ENCODE peak calls at places on chromosomes 3 and 15, in four cellular contexts. E is GM12878, D is K562, N is H1. T is an unnamed sample.

GRCh38 chr3:71077070-71077469 is 506.5 kb downstream of the FOXP1 start:
- DNase-seq in D (no peak), E (no peak), N (no peak), T (no peak)

GRCh38 chr15:90994059-90994416 is 297 bp downstream of the PRC1 start:
- DNase-seq in N (no peak), D (peak), E (no peak), T (no peak)

GRCh38 chr3:186529204-186529999 is 14.8 kb downstream of the CRYGS start:
- DNase-seq in D (no peak), E (no peak), N (no peak), T (no peak)

GRCh38 chr3:101813817-101814440 is 34.9 kb downstream of the NXPE3 start:
- DNase-seq in N (no peak), D (no peak), E (no peak), T (peak)

GRCh38 chr15:85800460-85801123 is 5.9 kb upstream of the KLHL25 start:
- DNase-seq in D (no peak), E (no peak), N (no peak), T (peak)

GRCh38 chr3:126936853-126937395 is 46.0 kb upstream of the PLXNA1 start:
- DNase-seq in D (no peak), E (no peak), N (no peak), T (no peak)

GRCh38 chr3:117518385-117518784 is 808.8 kb downstream of the TUSC7 start:
- DNase-seq in E (no peak), D (no peak), N (no peak), T (no peak)

GRCh38 chr15:22930782-22931484 is 49.2 kb downstream of the CYFIP1 start:
- DNase-seq in D (no peak), E (no peak), N (no peak), T (peak)

GRCh38 chr3:138089091-138089490 is 26.3 kb downstream of the DZIP1L start:
- DNase-seq in E (no peak), N (no peak), D (no peak), T (peak)

GRCh38 chr3:178255315-178255714 is 280.9 kb upstream of the KCNMB2 start:
- DNase-seq in D (no peak), E (no peak), N (no peak), T (peak)

GRCh38 chr3:41405466-41405865 is 206.2 kb downstream of the CTNNB1 start:
- DNase-seq in D (no peak), E (no peak), N (no peak), T (no peak)

GRCh38 chr3:179969525-179969924 is 67.2 kb downstream of the PEX5L start:
- DNase-seq in N (no peak), D (no peak), E (peak), T (no peak)

GRCh38 chr3:180680097-180680430 is 775 bp upstream of the CCDC39 start:
- DNase-seq in E (no peak), D (no peak), N (no peak), T (peak)

GRCh38 chr3:66565301-66565700 is 64.5 kb upstream of the LRIG1 start:
- DNase-seq in D (no peak), N (no peak), E (no peak), T (peak)

GRCh38 chr3:107660316-107660976 is 137.7 kb downstream of the BBX start:
- DNase-seq in N (no peak), D (no peak), E (no peak), T (peak)

GRCh38 chr15:99143230-99143629 is 38.4 kb downstream of the SYNM start:
- DNase-seq in D (no peak), E (no peak), N (no peak), T (no peak)

GRCh38 chr15:74781673-74782595 is at the start of gene CSK:
- DNase-seq in N (peak), E (no peak), D (peak), T (peak)

GRCh38 chr3:133838296-133838789 is 32.7 kb downstream of the SRPRB start:
- DNase-seq in E (no peak), N (no peak), D (no peak), T (no peak)

DNA sequence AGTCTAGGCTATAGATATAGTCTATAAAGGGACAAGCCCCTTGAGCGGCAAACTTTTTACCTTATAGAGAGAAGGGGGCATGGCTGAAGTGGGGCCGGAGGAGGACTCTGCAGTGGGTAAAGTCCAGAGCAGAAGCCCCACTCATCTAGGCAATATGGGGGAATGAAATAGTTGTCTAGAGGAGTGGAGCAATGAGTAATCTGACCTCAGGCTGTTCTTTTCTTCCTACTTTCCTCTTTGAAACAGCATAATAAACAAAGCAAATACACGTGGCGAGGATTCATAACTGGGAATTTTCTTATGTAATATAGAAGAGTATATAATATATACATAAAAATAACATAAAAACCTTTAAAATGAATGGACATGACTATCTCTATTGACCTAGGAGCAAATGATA is 546.4 kb upstream of the ZNF385D start:
- DNase-seq in E (no peak), D (no peak), N (no peak), T (no peak)
- TF ChIP-seq POLR2A in E (no peak), D (no peak), N (no peak), T (no peak)

GRCh38 chr3:4581905-4582611 is 88.9 kb downstream of the ITPR1 start:
- DNase-seq in E (no peak), N (no peak), D (no peak), T (no peak)

GRCh38 chr3:4584537-4585249 is 91.5 kb downstream of the ITPR1 start:
- DNase-seq in N (no peak), D (no peak), E (peak), T (peak)

GRCh38 chr3:4582634-4583033 is 89.5 kb downstream of the ITPR1 start:
- DNase-seq in N (no peak), D (no peak), E (no peak), T (peak)

GRCh38 chr3:4581452-4581851 is 88.3 kb downstream of the ITPR1 start:
- DNase-seq in N (no peak), E (no peak), D (no peak), T (no peak)

DNA sequence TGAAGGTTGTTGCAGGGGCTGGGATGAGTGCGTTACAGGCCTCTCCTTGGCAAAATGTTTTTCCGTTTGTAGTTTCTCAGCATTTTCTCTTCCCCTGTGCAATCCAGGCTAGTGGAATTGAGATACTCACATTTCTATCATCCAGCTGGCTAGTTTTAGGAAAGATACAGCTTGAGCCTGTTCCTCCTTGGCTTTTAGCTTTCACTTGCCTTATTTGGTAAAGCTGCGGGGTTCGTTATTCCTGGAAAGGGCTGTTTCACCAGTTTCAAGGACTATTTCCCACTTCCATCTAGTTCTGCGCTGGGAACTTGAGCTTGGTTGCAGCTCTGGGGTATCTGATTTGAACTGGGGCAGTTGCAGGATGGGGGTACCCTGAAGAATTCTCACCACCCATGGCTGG is 90.3 kb downstream of the ITPR1 start:
- DNase-seq in N (no peak), D (no peak), E (no peak), T (peak)
- TF ChIP-seq CHD1 in N (no peak), D (no peak), E (no peak), T (no peak)

DNA sequence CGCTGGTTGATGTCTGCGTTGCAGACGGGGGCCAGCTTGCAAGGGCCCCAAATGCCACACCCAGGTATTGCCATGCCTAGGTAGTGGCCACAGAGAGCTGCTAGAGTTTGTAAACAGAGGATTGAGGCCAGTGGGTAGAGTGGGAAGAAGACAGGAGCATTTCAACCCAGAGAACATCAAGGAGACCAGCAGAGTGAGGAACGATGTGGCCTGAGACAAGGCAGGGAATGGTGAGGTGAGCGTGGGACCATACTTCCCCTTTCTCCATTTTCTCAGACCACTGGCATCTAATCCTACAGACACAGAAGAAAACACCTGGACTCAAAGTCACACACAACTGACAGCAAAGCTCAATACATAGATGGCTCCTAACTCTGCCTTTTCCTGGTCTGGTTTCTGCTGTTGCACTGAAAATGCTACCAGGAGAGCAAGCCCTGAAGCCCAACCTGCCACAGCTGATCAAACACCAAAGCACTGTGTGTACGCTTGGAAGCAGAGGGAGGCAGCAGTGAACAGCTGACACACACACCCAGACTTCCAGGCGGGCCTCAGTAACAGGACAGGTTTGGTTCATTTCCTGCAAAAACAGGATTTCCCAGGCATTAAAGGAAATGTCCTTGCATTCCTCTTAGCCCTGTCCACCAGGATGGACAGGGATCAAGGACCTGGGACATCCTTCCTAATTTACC is 1.6 kb downstream of the FAM174B start:
- DNase-seq in D (no peak), N (peak), E (no peak), T (no peak)
- TF ChIP-seq POLR2A in D (no peak), N (no peak), E (no peak), T (no peak)

GRCh38 chr3:136994772-136995516 is 37.2 kb downstream of the IL20RB start:
- DNase-seq in D (no peak), N (no peak), E (no peak), T (peak)
- TF ChIP-seq CHD1 in D (no peak), N (no peak), E (no peak), T (no peak)

GRCh38 chr15:40845511-40846284 is 1.9 kb downstream of the SPINT1 start:
- DNase-seq in E (no peak), N (no peak), D (no peak), T (no peak)
- TF ChIP-seq POLR2A in E (no peak), N (peak), D (no peak), T (no peak)

DNA sequence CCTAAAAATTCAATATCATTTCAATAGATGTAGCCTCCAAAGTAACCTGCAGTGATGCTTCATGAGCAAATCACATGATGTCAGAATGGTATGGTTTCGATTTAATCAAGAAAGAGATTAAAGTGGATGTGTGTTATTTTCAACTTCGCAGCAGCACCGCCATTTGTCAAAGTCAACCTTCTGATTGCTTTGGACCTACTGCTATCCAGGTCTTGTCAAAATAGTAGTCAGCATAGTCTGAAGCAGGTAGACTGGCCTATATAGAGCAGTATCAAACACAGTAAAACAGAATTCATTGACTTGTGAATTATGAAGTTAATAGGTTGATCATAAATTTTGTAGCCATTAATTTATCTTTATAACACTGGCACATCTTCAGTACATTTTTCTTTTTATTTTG is 79.5 kb downstream of the CDIN1 start:
- DNase-seq in E (no peak), N (no peak), D (no peak), T (no peak)
- TF ChIP-seq CHD1 in E (no peak), N (no peak), D (no peak), T (no peak)

GRCh38 chr3:174439621-174440349 is 419.3 kb upstream of the NAALADL2 start:
- DNase-seq in N (no peak), E (no peak), D (no peak), T (peak)

GRCh38 chr3:174440350-174440716 is 418.8 kb upstream of the NAALADL2 start:
- DNase-seq in N (no peak), D (no peak), E (no peak), T (peak)

GRCh38 chr3:174441588-174442316 is 417.4 kb upstream of the NAALADL2 start:
- DNase-seq in D (no peak), E (no peak), N (no peak), T (no peak)

GRCh38 chr3:174442317-174442682 is 416.8 kb upstream of the NAALADL2 start:
- DNase-seq in D (no peak), N (no peak), E (no peak), T (no peak)

GRCh38 chr3:174440741-174441587 is 418.2 kb upstream of the NAALADL2 start:
- DNase-seq in N (peak), E (no peak), D (peak), T (peak)
- TF ChIP-seq POLR2A in N (peak), E (no peak), D (no peak), T (peak)

GRCh38 chr3:75342425-75342824 is 321.7 kb upstream of the FRG2C start:
- DNase-seq in E (no peak), N (no peak), D (no peak), T (no peak)

GRCh38 chr3:75338342-75338741 is 325.8 kb upstream of the FRG2C start:
- DNase-seq in D (no peak), E (no peak), N (no peak), T (no peak)

GRCh38 chr3:75337226-75337900 is 326.8 kb upstream of the FRG2C start:
- DNase-seq in D (no peak), N (no peak), E (no peak), T (no peak)

GRCh38 chr3:75341324-75342067 is 322.6 kb upstream of the FRG2C start:
- DNase-seq in D (no peak), E (no peak), N (peak), T (no peak)
- TF ChIP-seq CHD1 in D (no peak), E (no peak), N (no peak), T (no peak)

T was measured in IMR-90.